ENCODE peak calls at places on chromosomes 2 and 18, in six cellular contexts. One of them, this sample, is unnamed.

GRCh38 chr18:79522451-79523220 is 126.9 kb downstream of the NFATC1 start:
- DNase-seq in mammary epithelial cell: no peak
- DNase-seq in CD8-positive, alpha-beta memory T cell: peak
- DNase-seq in COR-L47: no peak
- DNase-seq in GM06990: peak
- DNase-seq in WTC11: no peak
- DNase-seq in this sample: no peak

GRCh38 chr2:173451137-173451536 is 96.5 kb downstream of the CDCA7 start:
- DNase-seq in mammary epithelial cell: no peak
- DNase-seq in CD8-positive, alpha-beta memory T cell: peak
- DNase-seq in COR-L47: no peak
- DNase-seq in GM06990: no peak
- DNase-seq in WTC11: no peak
- DNase-seq in this sample: no peak

GRCh38 chr18:24396082-24396623 is 1.5 kb downstream of the OSBPL1A start:
- DNase-seq in mammary epithelial cell: no peak
- DNase-seq in CD8-positive, alpha-beta memory T cell: no peak
- DNase-seq in COR-L47: no peak
- DNase-seq in GM06990: peak
- DNase-seq in WTC11: no peak
- DNase-seq in this sample: no peak

GRCh38 chr18:45503988-45504387 is 111.3 kb upstream of the SLC14A2 start:
- DNase-seq in mammary epithelial cell: no peak
- DNase-seq in CD8-positive, alpha-beta memory T cell: no peak
- DNase-seq in COR-L47: no peak
- DNase-seq in GM06990: no peak
- DNase-seq in WTC11: no peak
- DNase-seq in this sample: no peak

GRCh38 chr2:27752551-27753237 is 18.8 kb upstream of the MRPL33 start:
- DNase-seq in mammary epithelial cell: peak
- DNase-seq in CD8-positive, alpha-beta memory T cell: no peak
- DNase-seq in COR-L47: peak
- DNase-seq in GM06990: no peak
- DNase-seq in WTC11: peak
- DNase-seq in this sample: no peak

GRCh38 chr18:46400449-46400848 is 256.6 kb downstream of the LOXHD1 start:
- DNase-seq in mammary epithelial cell: no peak
- DNase-seq in CD8-positive, alpha-beta memory T cell: no peak
- DNase-seq in COR-L47: no peak
- DNase-seq in GM06990: no peak
- DNase-seq in WTC11: no peak
- DNase-seq in this sample: no peak

GRCh38 chr2:32068-32467 is 14.2 kb downstream of the FAM110C start:
- DNase-seq in mammary epithelial cell: no peak
- DNase-seq in CD8-positive, alpha-beta memory T cell: no peak
- DNase-seq in COR-L47: no peak
- DNase-seq in GM06990: no peak
- DNase-seq in WTC11: no peak
- DNase-seq in this sample: no peak

GRCh38 chr18:45505497-45506206 is 109.6 kb upstream of the SLC14A2 start:
- DNase-seq in mammary epithelial cell: no peak
- DNase-seq in CD8-positive, alpha-beta memory T cell: no peak
- DNase-seq in COR-L47: no peak
- DNase-seq in GM06990: no peak
- DNase-seq in WTC11: no peak
- DNase-seq in this sample: no peak

GRCh38 chr2:176136375-176137248 is 7.1 kb downstream of the HOXD8 start:
- DNase-seq in mammary epithelial cell: no peak
- DNase-seq in CD8-positive, alpha-beta memory T cell: no peak
- DNase-seq in COR-L47: no peak
- DNase-seq in GM06990: no peak
- DNase-seq in WTC11: peak
- DNase-seq in this sample: no peak

GRCh38 chr2:109260116-109260855 is 131.3 kb downstream of the SH3RF3 start:
- DNase-seq in mammary epithelial cell: no peak
- DNase-seq in CD8-positive, alpha-beta memory T cell: no peak
- DNase-seq in COR-L47: no peak
- DNase-seq in GM06990: no peak
- DNase-seq in WTC11: no peak
- DNase-seq in this sample: no peak

GRCh38 chr2:169050476-169051240 is 18.7 kb upstream of the DHRS9 start:
- DNase-seq in mammary epithelial cell: peak
- DNase-seq in CD8-positive, alpha-beta memory T cell: no peak
- DNase-seq in COR-L47: no peak
- DNase-seq in GM06990: no peak
- DNase-seq in WTC11: no peak
- DNase-seq in this sample: no peak

GRCh38 chr18:72233106-72233505 is 311.0 kb downstream of the CBLN2 start:
- DNase-seq in mammary epithelial cell: no peak
- DNase-seq in CD8-positive, alpha-beta memory T cell: no peak
- DNase-seq in COR-L47: no peak
- DNase-seq in GM06990: no peak
- DNase-seq in WTC11: no peak
- DNase-seq in this sample: no peak

GRCh38 chr18:74589021-74589420 is 8.6 kb upstream of the ZNF407 start:
- DNase-seq in mammary epithelial cell: no peak
- DNase-seq in CD8-positive, alpha-beta memory T cell: no peak
- DNase-seq in COR-L47: no peak
- DNase-seq in GM06990: no peak
- DNase-seq in WTC11: no peak
- DNase-seq in this sample: no peak

GRCh38 chr2:20675701-20676352 is 8.9 kb downstream of the GDF7 start:
- DNase-seq in mammary epithelial cell: no peak
- DNase-seq in CD8-positive, alpha-beta memory T cell: no peak
- DNase-seq in COR-L47: peak
- DNase-seq in GM06990: peak
- DNase-seq in WTC11: peak
- DNase-seq in this sample: peak

GRCh38 chr2:81481242-81481993 is 1176.9 kb upstream of the LRRTM1 start:
- DNase-seq in mammary epithelial cell: no peak
- DNase-seq in CD8-positive, alpha-beta memory T cell: no peak
- DNase-seq in COR-L47: no peak
- DNase-seq in GM06990: no peak
- DNase-seq in WTC11: peak
- DNase-seq in this sample: no peak

GRCh38 chr18:79056827-79057367 is 12.3 kb upstream of the ATP9B start:
- DNase-seq in mammary epithelial cell: no peak
- DNase-seq in CD8-positive, alpha-beta memory T cell: no peak
- DNase-seq in COR-L47: no peak
- DNase-seq in GM06990: no peak
- DNase-seq in WTC11: no peak
- DNase-seq in this sample: no peak

GRCh38 chr2:218839430-218839829 is 7.8 kb upstream of the PRKAG3 start:
- DNase-seq in mammary epithelial cell: peak
- DNase-seq in CD8-positive, alpha-beta memory T cell: no peak
- DNase-seq in COR-L47: no peak
- DNase-seq in GM06990: no peak
- DNase-seq in WTC11: no peak
- DNase-seq in this sample: no peak

GRCh38 chr2:215417400-215417951 is 18.4 kb downstream of the FN1 start:
- DNase-seq in mammary epithelial cell: no peak
- DNase-seq in CD8-positive, alpha-beta memory T cell: no peak
- DNase-seq in COR-L47: no peak
- DNase-seq in GM06990: no peak
- DNase-seq in WTC11: no peak
- DNase-seq in this sample: no peak

GRCh38 chr2:15092691-15093090 is 460.2 kb downstream of the LRATD1 start:
- DNase-seq in mammary epithelial cell: peak
- DNase-seq in CD8-positive, alpha-beta memory T cell: no peak
- DNase-seq in COR-L47: no peak
- DNase-seq in GM06990: no peak
- DNase-seq in WTC11: no peak
- DNase-seq in this sample: no peak

GRCh38 chr18:57833441-57834101 is 30.5 kb upstream of the ATP8B1 start:
- DNase-seq in mammary epithelial cell: no peak
- DNase-seq in CD8-positive, alpha-beta memory T cell: no peak
- DNase-seq in COR-L47: no peak
- DNase-seq in GM06990: peak
- DNase-seq in WTC11: no peak
- DNase-seq in this sample: peak

GRCh38 chr2:215552144-215552580 is 116.3 kb upstream of the FN1 start:
- DNase-seq in mammary epithelial cell: no peak
- DNase-seq in CD8-positive, alpha-beta memory T cell: no peak
- DNase-seq in COR-L47: no peak
- DNase-seq in GM06990: no peak
- DNase-seq in WTC11: no peak
- DNase-seq in this sample: no peak

GRCh38 chr2:202373490-202373889 is 2.6 kb upstream of the BMPR2 start:
- DNase-seq in mammary epithelial cell: no peak
- DNase-seq in CD8-positive, alpha-beta memory T cell: no peak
- DNase-seq in COR-L47: no peak
- DNase-seq in GM06990: no peak
- DNase-seq in WTC11: no peak
- DNase-seq in this sample: no peak

This sample was measured in GM13977.